ENCODE peak calls at places on chromosomes 7 and 10, in five cellular contexts. One of them, this sample, is unnamed.

GRCh38 chr7:100682228-100682741 is 8.7 kb downstream of the GNB2 start:
- DNase-seq in GM12878: no peak
- DNase-seq in H1: no peak
- DNase-seq in NT2/D1: no peak
- DNase-seq in HepG2: no peak
- DNase-seq in this sample: no peak

GRCh38 chr7:144516729-144517128 is 113.2 kb upstream of the NOBOX start:
- DNase-seq in HepG2: no peak
- DNase-seq in H1: no peak
- DNase-seq in NT2/D1: no peak
- DNase-seq in GM12878: no peak
- DNase-seq in this sample: no peak

GRCh38 chr10:18254086-18254485 is 113.9 kb downstream of the CACNB2 start:
- DNase-seq in GM12878: no peak
- DNase-seq in H1: no peak
- DNase-seq in NT2/D1: no peak
- DNase-seq in HepG2: no peak
- DNase-seq in this sample: no peak

GRCh38 chr10:30434273-30435067 is 486 bp downstream of the MAP3K8 start:
- DNase-seq in H1: peak
- DNase-seq in NT2/D1: peak
- DNase-seq in HepG2: peak
- DNase-seq in GM12878: no peak
- DNase-seq in this sample: no peak

GRCh38 chr7:32385316-32385956 is 104.7 kb downstream of the LSM5 start:
- DNase-seq in HepG2: no peak
- DNase-seq in NT2/D1: no peak
- DNase-seq in GM12878: no peak
- DNase-seq in H1: no peak
- DNase-seq in this sample: no peak

GRCh38 chr10:29725133-29725720 is 90.5 kb upstream of the SVIL start:
- DNase-seq in GM12878: no peak
- DNase-seq in NT2/D1: no peak
- DNase-seq in HepG2: no peak
- DNase-seq in H1: no peak
- DNase-seq in this sample: no peak

GRCh38 chr10:60359066-60359465 is 30.6 kb downstream of the ANK3 start:
- DNase-seq in H1: no peak
- DNase-seq in NT2/D1: no peak
- DNase-seq in HepG2: no peak
- DNase-seq in GM12878: no peak
- DNase-seq in this sample: no peak

GRCh38 chr10:68139451-68140272 is 30.4 kb downstream of the MYPN start:
- DNase-seq in NT2/D1: no peak
- DNase-seq in HepG2: no peak
- DNase-seq in H1: no peak
- DNase-seq in GM12878: no peak
- DNase-seq in this sample: no peak

GRCh38 chr7:101189109-101189508 is 9.0 kb upstream of the NAT16 start:
- DNase-seq in GM12878: no peak
- DNase-seq in NT2/D1: no peak
- DNase-seq in H1: no peak
- DNase-seq in HepG2: no peak
- DNase-seq in this sample: no peak

GRCh38 chr10:28503114-28503513 is 29.8 kb upstream of the WAC start:
- DNase-seq in GM12878: no peak
- DNase-seq in HepG2: no peak
- DNase-seq in NT2/D1: no peak
- DNase-seq in H1: no peak
- DNase-seq in this sample: peak

GRCh38 chr10:68239596-68240150 is 7.8 kb upstream of the ATOH7 start:
- DNase-seq in H1: no peak
- DNase-seq in NT2/D1: no peak
- DNase-seq in HepG2: no peak
- DNase-seq in GM12878: no peak
- DNase-seq in this sample: no peak

GRCh38 chr7:135748770-135749169 is at the start of gene FAM180A:
- DNase-seq in NT2/D1: no peak
- DNase-seq in H1: no peak
- DNase-seq in GM12878: no peak
- DNase-seq in HepG2: no peak
- DNase-seq in this sample: no peak

GRCh38 chr10:103254113-103254512 is 8.4 kb downstream of the RPEL1 start:
- DNase-seq in NT2/D1: no peak
- DNase-seq in H1: no peak
- DNase-seq in GM12878: no peak
- DNase-seq in HepG2: no peak
- DNase-seq in this sample: no peak

GRCh38 chr7:152913492-152913891 is 153.9 kb downstream of the ACTR3B start:
- DNase-seq in GM12878: no peak
- DNase-seq in H1: no peak
- DNase-seq in HepG2: peak
- DNase-seq in NT2/D1: no peak
- DNase-seq in this sample: no peak

GRCh38 chr10:101010329-101010728 is 10.7 kb downstream of the LZTS2 start:
- DNase-seq in HepG2: no peak
- DNase-seq in NT2/D1: no peak
- DNase-seq in H1: peak
- DNase-seq in GM12878: no peak
- DNase-seq in this sample: no peak

GRCh38 chr7:64630496-64630895 is 35.4 kb upstream of the ZNF107 start:
- DNase-seq in NT2/D1: no peak
- DNase-seq in GM12878: no peak
- DNase-seq in HepG2: peak
- DNase-seq in H1: no peak
- DNase-seq in this sample: peak

GRCh38 chr7:74269757-74270277 is 15.6 kb upstream of the RFC2 start:
- DNase-seq in HepG2: peak
- DNase-seq in GM12878: peak
- DNase-seq in H1: peak
- DNase-seq in NT2/D1: no peak
- DNase-seq in this sample: peak

GRCh38 chr7:157907998-157908782 is 571.4 kb downstream of the DNAJB6 start:
- DNase-seq in GM12878: no peak
- DNase-seq in NT2/D1: no peak
- DNase-seq in H1: no peak
- DNase-seq in HepG2: no peak
- DNase-seq in this sample: no peak

GRCh38 chr7:95805909-95806308 is 33.6 kb downstream of the DYNC1I1 start:
- DNase-seq in H1: no peak
- DNase-seq in GM12878: no peak
- DNase-seq in HepG2: no peak
- DNase-seq in NT2/D1: no peak
- DNase-seq in this sample: no peak

GRCh38 chr7:94529516-94529915 is 19.9 kb downstream of the CASD1 start:
- DNase-seq in GM12878: no peak
- DNase-seq in HepG2: no peak
- DNase-seq in H1: no peak
- DNase-seq in NT2/D1: no peak
- DNase-seq in this sample: no peak

GRCh38 chr7:1914321-1914720 is 244.2 kb downstream of the ELFN1 start:
- DNase-seq in GM12878: no peak
- DNase-seq in HepG2: no peak
- DNase-seq in H1: no peak
- DNase-seq in NT2/D1: no peak
- DNase-seq in this sample: no peak

GRCh38 chr10:62792261-62792660 is 12.3 kb upstream of the ADO start:
- DNase-seq in H1: no peak
- DNase-seq in HepG2: no peak
- DNase-seq in GM12878: no peak
- DNase-seq in NT2/D1: no peak
- DNase-seq in this sample: no peak

GRCh38 chr10:117412469-117413005 is 37.3 kb upstream of the PDZD8 start:
- DNase-seq in NT2/D1: no peak
- DNase-seq in H1: no peak
- DNase-seq in GM12878: no peak
- DNase-seq in HepG2: no peak
- DNase-seq in this sample: no peak

GRCh38 chr10:5775705-5776104 is 37.5 kb downstream of the GDI2 start:
- DNase-seq in NT2/D1: no peak
- DNase-seq in H1: no peak
- DNase-seq in HepG2: no peak
- DNase-seq in GM12878: no peak
- DNase-seq in this sample: no peak

GRCh38 chr10:131184503-131184902 is 127.0 kb downstream of the TCERG1L start:
- DNase-seq in NT2/D1: no peak
- DNase-seq in H1: peak
- DNase-seq in HepG2: no peak
- DNase-seq in GM12878: no peak
- DNase-seq in this sample: no peak

GRCh38 chr7:45979275-45980180 is 58.5 kb upstream of the IGFBP3 start:
- DNase-seq in GM12878: no peak
- DNase-seq in HepG2: no peak
- DNase-seq in H1: no peak
- DNase-seq in NT2/D1: no peak
- DNase-seq in this sample: no peak

GRCh38 chr7:127879942-127880341 is 151.3 kb downstream of the LRRC4 start:
- DNase-seq in NT2/D1: no peak
- DNase-seq in H1: no peak
- DNase-seq in HepG2: no peak
- DNase-seq in GM12878: no peak
- DNase-seq in this sample: no peak
- TF ChIP-seq SUZ12 in NT2/D1: no peak
- TF ChIP-seq SUZ12 in H1: no peak
- TF ChIP-seq SUZ12 in HepG2: no peak
- TF ChIP-seq SUZ12 in GM12878: no peak
- TF ChIP-seq SUZ12 in this sample: no peak

DNA sequence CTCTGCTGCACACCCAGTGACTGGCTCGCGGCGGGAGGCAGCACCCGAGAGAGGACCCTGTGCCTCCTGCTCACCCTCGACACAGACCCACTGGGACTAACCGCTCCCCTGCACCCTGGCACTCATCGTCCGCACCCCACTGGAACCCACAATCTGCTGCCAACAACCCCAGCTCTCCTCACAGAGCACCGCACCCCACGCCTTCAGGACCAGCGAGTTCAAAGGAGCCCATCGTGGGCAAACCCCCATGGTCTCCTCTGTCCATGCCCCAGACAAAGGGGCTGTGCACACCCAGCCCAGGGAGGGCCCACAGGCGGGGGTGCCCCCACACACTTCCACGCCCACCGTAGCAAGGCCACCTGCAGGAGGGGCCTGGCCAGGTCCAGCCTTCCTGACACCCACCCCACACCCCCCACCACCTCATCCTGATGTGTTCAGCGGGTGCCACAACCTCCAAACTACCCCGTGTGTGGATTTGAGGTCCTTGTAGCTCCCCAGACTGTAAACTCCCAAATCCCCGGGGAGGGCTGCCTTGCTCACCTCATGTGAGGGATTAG is 14.0 kb downstream of the RASGEF1A start:
- DNase-seq in NT2/D1: no peak
- DNase-seq in H1: no peak
- DNase-seq in HepG2: no peak
- DNase-seq in GM12878: no peak
- DNase-seq in this sample: no peak
- TF ChIP-seq SUZ12 in NT2/D1: no peak
- TF ChIP-seq SUZ12 in H1: no peak
- TF ChIP-seq SUZ12 in HepG2: no peak
- TF ChIP-seq SUZ12 in GM12878: no peak
- TF ChIP-seq SUZ12 in this sample: no peak

DNA sequence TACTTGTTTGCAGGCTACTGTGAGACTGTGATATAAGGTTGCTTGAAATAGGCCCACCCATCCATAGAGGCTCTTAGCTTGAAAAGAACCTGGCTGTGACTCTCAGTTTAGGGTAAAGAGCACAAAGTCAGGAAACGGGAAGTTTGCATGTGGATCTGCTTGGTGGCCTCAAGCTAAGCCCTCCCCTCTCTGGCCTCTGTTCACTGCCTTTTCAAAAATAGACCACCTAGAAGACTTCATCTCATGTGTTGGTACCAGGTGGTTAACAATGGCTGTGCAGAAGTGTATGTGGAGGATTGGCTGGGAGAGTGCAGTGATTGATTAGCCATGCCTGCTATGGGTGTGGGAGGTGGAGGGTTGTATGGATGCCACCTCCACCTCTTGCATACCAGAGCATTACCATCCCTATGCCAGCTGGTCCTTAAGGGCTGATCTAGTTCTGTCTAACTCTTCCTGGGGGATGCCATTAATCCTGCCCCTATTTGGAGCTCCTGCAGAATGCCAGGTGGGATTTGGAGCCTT is 122.0 kb downstream of the ZMIZ1 start:
- DNase-seq in HepG2: no peak
- DNase-seq in H1: no peak
- DNase-seq in NT2/D1: no peak
- DNase-seq in GM12878: no peak
- DNase-seq in this sample: no peak
- TF ChIP-seq SUZ12 in HepG2: no peak
- TF ChIP-seq SUZ12 in H1: no peak
- TF ChIP-seq SUZ12 in NT2/D1: no peak
- TF ChIP-seq SUZ12 in GM12878: no peak
- TF ChIP-seq SUZ12 in this sample: no peak

GRCh38 chr10:123470570-123470969 is 195.6 kb upstream of the GPR26 start:
- DNase-seq in HepG2: no peak
- DNase-seq in NT2/D1: peak
- DNase-seq in H1: no peak
- DNase-seq in GM12878: no peak
- DNase-seq in this sample: no peak
- TF ChIP-seq SUZ12 in HepG2: no peak
- TF ChIP-seq SUZ12 in NT2/D1: no peak
- TF ChIP-seq SUZ12 in H1: no peak
- TF ChIP-seq SUZ12 in GM12878: no peak
- TF ChIP-seq SUZ12 in this sample: no peak

GRCh38 chr7:26856481-26856880 is 7.9 kb downstream of the SKAP2 start:
- DNase-seq in GM12878: no peak
- DNase-seq in NT2/D1: no peak
- DNase-seq in HepG2: no peak
- DNase-seq in H1: no peak
- DNase-seq in this sample: no peak
- TF ChIP-seq SUZ12 in GM12878: no peak
- TF ChIP-seq SUZ12 in NT2/D1: no peak
- TF ChIP-seq SUZ12 in HepG2: no peak
- TF ChIP-seq SUZ12 in H1: no peak
- TF ChIP-seq SUZ12 in this sample: no peak

DNA sequence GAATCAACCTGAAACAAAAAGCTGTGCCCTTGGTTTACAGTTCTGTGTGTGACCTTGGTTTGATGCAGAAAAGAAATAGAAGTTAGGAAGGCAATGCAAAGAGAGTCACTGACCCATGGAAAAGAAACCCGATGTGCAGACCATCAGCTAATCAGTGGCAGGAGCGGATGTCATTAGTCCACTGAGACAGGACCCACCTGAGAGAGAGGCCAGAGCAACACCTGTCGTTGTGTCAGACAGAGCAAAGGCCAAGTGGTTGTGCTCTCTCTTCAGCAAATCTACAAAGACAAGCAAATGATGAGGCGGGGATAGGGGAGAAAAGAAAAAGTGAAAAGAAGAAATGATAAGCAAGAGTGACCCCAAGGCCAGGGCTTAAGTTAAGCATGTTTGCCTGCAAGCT is 8.7 kb downstream of the GAD2 start:
- DNase-seq in NT2/D1: no peak
- DNase-seq in GM12878: no peak
- DNase-seq in HepG2: no peak
- DNase-seq in H1: no peak
- DNase-seq in this sample: no peak
- TF ChIP-seq SUZ12 in NT2/D1: no peak
- TF ChIP-seq SUZ12 in GM12878: no peak
- TF ChIP-seq SUZ12 in HepG2: no peak
- TF ChIP-seq SUZ12 in H1: no peak
- TF ChIP-seq SUZ12 in this sample: no peak

GRCh38 chr7:123569352-123569999 is 11.9 kb upstream of the NDUFA5 start:
- DNase-seq in HepG2: no peak
- DNase-seq in NT2/D1: no peak
- DNase-seq in GM12878: no peak
- DNase-seq in H1: no peak
- DNase-seq in this sample: no peak
- TF ChIP-seq SUZ12 in HepG2: no peak
- TF ChIP-seq SUZ12 in NT2/D1: no peak
- TF ChIP-seq SUZ12 in GM12878: no peak
- TF ChIP-seq SUZ12 in H1: no peak
- TF ChIP-seq SUZ12 in this sample: no peak

This sample was measured in HEK293T.